ENCODE peak calls at places on chromosomes 13 and 19, in five cellular contexts. Z is hepatic stellate cell, G is GM03348, Q is sciatic nerve, W is ACHN. R is an unnamed sample.

GRCh38 chr19:5943623-5944022 is 29.6 kb downstream of the CAPS start:
- DNase-seq in G (no peak), Z (no peak), W (no peak), Q (no peak), R (no peak)

GRCh38 chr13:98664047-98664446 is 87.1 kb upstream of the STK24 start:
- DNase-seq in Q (no peak), G (peak), Z (no peak), W (peak), R (no peak)

GRCh38 chr19:3849092-3849491 is 19.7 kb downstream of the ZFR2 start:
- DNase-seq in W (peak), Q (no peak), Z (peak), G (no peak), R (peak)

GRCh38 chr13:44317752-44318550 is 55.7 kb upstream of the SERP2 start:
- DNase-seq in Q (no peak), G (peak), W (no peak), Z (no peak), R (no peak)

GRCh38 chr19:3586707-3587346 is 1.5 kb downstream of the GIPC3 start:
- DNase-seq in G (no peak), Z (no peak), Q (no peak), W (no peak), R (no peak)

GRCh38 chr19:35407619-35408018 is 36.8 kb downstream of the GPR42 start:
- DNase-seq in Q (no peak), G (no peak), W (no peak), Z (no peak), R (no peak)

GRCh38 chr13:87259479-87260083 is 411.6 kb upstream of the SLITRK5 start:
- DNase-seq in W (peak), G (peak), Z (no peak), Q (no peak), R (no peak)

GRCh38 chr13:65959305-65959704 is 1270.8 kb downstream of the PCDH9 start:
- DNase-seq in G (no peak), Z (no peak), Q (no peak), W (no peak), R (no peak)

GRCh38 chr13:96032717-96033116 is 20.5 kb downstream of the UGGT2 start:
- DNase-seq in Q (no peak), G (no peak), W (no peak), Z (no peak), R (no peak)

GRCh38 chr13:66171821-66172220 is 1058.3 kb downstream of the PCDH9 start:
- DNase-seq in G (no peak), Q (no peak), Z (no peak), W (no peak), R (no peak)

GRCh38 chr19:35476149-35476548 is 14.1 kb downstream of the KRTDAP start:
- DNase-seq in W (no peak), G (no peak), Q (no peak), Z (no peak), R (no peak)

GRCh38 chr13:109272595-109273325 is 513.6 kb downstream of the IRS2 start:
- DNase-seq in W (no peak), Z (no peak), G (no peak), Q (no peak), R (no peak)

GRCh38 chr19:38691938-38692457 is 44.5 kb downstream of the ACTN4 start:
- DNase-seq in Q (no peak), Z (peak), G (peak), W (no peak), R (no peak)

GRCh38 chr13:60379837-60380236 is 17.2 kb upstream of the TDRD3 start:
- DNase-seq in G (no peak), Z (no peak), Q (no peak), W (peak), R (no peak)

GRCh38 chr19:57071414-57071813 is 48.4 kb upstream of the USP29 start:
- DNase-seq in G (no peak), W (no peak), Z (no peak), Q (no peak), R (no peak)

GRCh38 chr13:67043901-67044300 is 186.2 kb downstream of the PCDH9 start:
- DNase-seq in W (no peak), Z (peak), Q (no peak), G (no peak), R (no peak)

GRCh38 chr19:4519172-4519496 is 848 bp upstream of the PLIN4 start:
- DNase-seq in Z (no peak), W (no peak), Q (no peak), G (no peak), R (no peak)

GRCh38 chr13:33296793-33297425 is 11.4 kb upstream of the STARD13 start:
- DNase-seq in W (no peak), G (no peak), Q (no peak), Z (no peak), R (no peak)

GRCh38 chr13:112074139-112074710 is 7.3 kb downstream of the SOX1 start:
- DNase-seq in Z (no peak), G (no peak), Q (no peak), W (no peak), R (no peak)

GRCh38 chr19:51511353-51511752 is 9.8 kb upstream of the SIGLEC12 start:
- DNase-seq in W (no peak), G (no peak), Z (peak), Q (no peak), R (no peak)

GRCh38 chr19:6744381-6745288 is 5.2 kb downstream of the TRIP10 start:
- DNase-seq in Q (peak), G (peak), Z (peak), W (peak), R (no peak)

GRCh38 chr19:17834350-17835181 is 13.2 kb downstream of the JAK3 start:
- DNase-seq in G (no peak), W (no peak), Z (no peak), Q (no peak), R (no peak)

GRCh38 chr19:38201731-38202130 is 22.3 kb downstream of the DPF1 start:
- DNase-seq in G (no peak), W (no peak), Q (no peak), Z (no peak), R (no peak)

GRCh38 chr19:872266-872951 is 12.9 kb downstream of the CFD start:
- DNase-seq in G (peak), Z (no peak), W (no peak), Q (peak), R (peak)

GRCh38 chr13:32904271-32904670 is 112.0 kb upstream of the KL start:
- DNase-seq in Q (no peak), G (no peak), Z (no peak), W (no peak), R (no peak)

GRCh38 chr19:18915639-18916038 is 3.5 kb downstream of the COPE start:
- DNase-seq in G (peak), Q (no peak), W (peak), Z (peak), R (peak)

GRCh38 chr19:9144920-9145319 is 4.7 kb downstream of the ZNF317 start:
- DNase-seq in Q (no peak), W (no peak), G (no peak), Z (no peak), R (no peak)

GRCh38 chr19:32464279-32464678 is 58.7 kb downstream of the DPY19L3 start:
- DNase-seq in G (peak), Q (no peak), W (peak), Z (no peak), R (peak)

GRCh38 chr13:61414686-61415664 is 674 bp downstream of the PCDH20 start:
- DNase-seq in Q (no peak), G (peak), W (peak), Z (no peak), R (no peak)

GRCh38 chr13:40401911-40402776 is 264.3 kb downstream of the FOXO1 start:
- DNase-seq in W (peak), Z (peak), G (peak), Q (peak), R (no peak)

GRCh38 chr19:2973229-2973628 is 4.1 kb upstream of the TLE6 start:
- DNase-seq in G (no peak), W (no peak), Q (no peak), Z (no peak), R (no peak)

GRCh38 chr13:26656919-26657318 is 99.4 kb downstream of the WASF3 start:
- DNase-seq in Z (peak), W (no peak), Q (no peak), G (no peak), R (no peak)

GRCh38 chr19:33618884-33619283 is 2.9 kb upstream of the CHST8 start:
- DNase-seq in G (no peak), Z (no peak), Q (no peak), W (no peak), R (no peak)

GRCh38 chr19:18906605-18907519 is 10.9 kb upstream of the CERS1 start:
- DNase-seq in Q (no peak), G (no peak), Z (no peak), W (no peak), R (no peak)

R was measured in MM.1S.